ENCODE peak calls at places on chromosomes 11 and 22, in nine cellular contexts. W is fibroblast of villous mesenchyme, J is HFF-Myc, V is right lobe of liver, Y is BJ, P is kidney, O is psoas muscle, F is foreskin fibroblast, H is IMR-90. A is an unnamed sample.

GRCh38 chr11:109865558-109866186 is 227.5 kb upstream of the ZC3H12C start:
- DNase-seq in F (no peak), W (no peak), P (peak; percentile 63), J (no peak), Y (no peak), V (no peak), O (no peak), H (no peak), A (no peak)

GRCh38 chr11:71129624-71130023 is 122.8 kb downstream of the SHANK2 start:
- DNase-seq in Y (no peak), P (peak; percentile 26), F (peak; percentile 42), V (no peak), J (peak; percentile 10), W (peak; percentile 10), O (no peak), H (no peak), A (no peak)

GRCh38 chr11:69650081-69650831 is 9.3 kb downstream of the CCND1 start:
- DNase-seq in P (peak; percentile 62), O (peak; percentile 29), H (no peak), F (no peak), J (peak; percentile 59), Y (no peak), V (peak; percentile 8), W (no peak), A (no peak)

GRCh38 chr11:131465746-131466145 is 95.3 kb downstream of the NTM start:
- DNase-seq in F (no peak), P (no peak), H (no peak), Y (no peak), J (peak; percentile 1), O (no peak), V (no peak), W (no peak), A (no peak)

GRCh38 chr11:8636127-8636526 is 42.1 kb upstream of the STK33 start:
- DNase-seq in J (no peak), H (no peak), W (no peak), V (no peak), F (no peak), P (no peak), O (no peak), Y (no peak), A (no peak)

GRCh38 chr11:79336740-79337517 is 103.9 kb downstream of the TENM4 start:
- DNase-seq in O (no peak), Y (no peak), F (no peak), P (no peak), H (peak; percentile 24), W (no peak), J (no peak), V (no peak), A (no peak)

GRCh38 chr11:57406337-57406904 is 16.0 kb upstream of the PRG2 start:
- DNase-seq in J (no peak), P (no peak), Y (no peak), O (no peak), V (no peak), W (no peak), F (no peak), H (peak; percentile 39), A (peak; percentile 58)

GRCh38 chr11:7597620-7598019 is 75.7 kb downstream of the CYB5R2 start:
- DNase-seq in F (no peak), P (peak; percentile 87), J (no peak), W (no peak), H (no peak), O (no peak), Y (no peak), V (no peak), A (no peak)

GRCh38 chr11:70481625-70482528 is 83.5 kb downstream of the CTTN start:
- DNase-seq in Y (no peak), P (peak; percentile 80), F (peak; percentile 58), J (no peak), V (peak; percentile 69), O (peak; percentile 90), W (peak; percentile 12), H (peak; percentile 63), A (no peak)

GRCh38 chr22:35509960-35510359 is 30.7 kb upstream of the RASD2 start:
- DNase-seq in O (no peak), V (no peak), P (no peak), Y (no peak), F (no peak), H (no peak), W (no peak), J (no peak), A (no peak)

GRCh38 chr11:118622376-118623290 is 15.2 kb downstream of the PHLDB1 start:
- DNase-seq in F (peak; percentile 69), P (peak; percentile 80), O (peak; percentile 88), Y (no peak), W (peak; percentile 87), H (peak; percentile 69), J (no peak), V (no peak), A (no peak)

GRCh38 chr11:15186146-15186545 is 71.4 kb downstream of the INSC start:
- DNase-seq in F (no peak), V (no peak), O (no peak), W (no peak), Y (no peak), J (no peak), H (no peak), P (no peak), A (no peak)

GRCh38 chr11:131886201-131886600 is 515.8 kb downstream of the NTM start:
- DNase-seq in H (no peak), V (no peak), J (no peak), F (no peak), Y (no peak), W (no peak), O (no peak), P (no peak), A (no peak)

GRCh38 chr11:58004664-58005063 is 19.0 kb upstream of the OR9Q1 start:
- DNase-seq in J (no peak), W (peak; percentile 24), H (no peak), F (no peak), O (no peak), Y (no peak), P (no peak), V (no peak), A (no peak)

GRCh38 chr11:10623797-10624761 is 55.6 kb upstream of the LYVE1 start:
- DNase-seq in F (no peak), H (peak; percentile 37), P (no peak), J (no peak), O (no peak), V (no peak), Y (no peak), W (peak; percentile 56), A (peak; percentile 60)
- TF ChIP-seq CTCF in F (peak; percentile 58), H (peak; percentile 54), P (peak; percentile 24), J (peak; percentile 70), O (peak; percentile 48), V (peak; percentile 27), Y (peak; percentile 55), W (peak; percentile 71), A (peak; percentile 33)

DNA sequence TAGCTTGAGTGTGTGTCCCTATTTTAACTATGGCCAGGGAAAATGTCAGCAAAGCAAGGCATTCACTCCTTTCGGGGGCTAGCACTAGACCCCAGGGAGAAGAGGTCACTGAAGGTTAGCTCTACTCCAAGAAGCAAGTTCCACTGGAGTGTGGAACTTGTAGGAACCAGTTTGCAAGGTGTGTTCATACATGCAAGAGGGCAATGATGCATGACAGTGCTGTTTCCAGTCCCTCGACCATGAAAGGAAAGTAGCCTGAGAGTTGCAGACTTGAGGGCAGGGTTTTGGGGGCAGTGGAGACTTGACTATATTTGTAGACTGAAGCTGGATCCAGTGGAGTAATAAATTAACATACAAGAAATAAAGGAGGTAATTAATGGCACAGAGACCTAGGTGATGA is 21.6 kb upstream of the SLC36A4 start:
- DNase-seq in Y (no peak), O (no peak), P (no peak), W (no peak), H (no peak), F (no peak), J (no peak), V (no peak), A (no peak)
- TF ChIP-seq CTCF in Y (no peak), O (no peak), P (no peak), W (no peak), H (no peak), F (no peak), J (no peak), V (no peak), A (no peak)

GRCh38 chr11:121648306-121648705 is 195.5 kb upstream of the SORL1-AS1 start:
- DNase-seq in J (no peak), W (no peak), O (no peak), P (no peak), Y (no peak), H (no peak), V (no peak), F (no peak), A (no peak)
- TF ChIP-seq CTCF in J (no peak), W (no peak), O (no peak), P (no peak), Y (no peak), H (no peak), V (no peak), F (no peak), A (no peak)

DNA sequence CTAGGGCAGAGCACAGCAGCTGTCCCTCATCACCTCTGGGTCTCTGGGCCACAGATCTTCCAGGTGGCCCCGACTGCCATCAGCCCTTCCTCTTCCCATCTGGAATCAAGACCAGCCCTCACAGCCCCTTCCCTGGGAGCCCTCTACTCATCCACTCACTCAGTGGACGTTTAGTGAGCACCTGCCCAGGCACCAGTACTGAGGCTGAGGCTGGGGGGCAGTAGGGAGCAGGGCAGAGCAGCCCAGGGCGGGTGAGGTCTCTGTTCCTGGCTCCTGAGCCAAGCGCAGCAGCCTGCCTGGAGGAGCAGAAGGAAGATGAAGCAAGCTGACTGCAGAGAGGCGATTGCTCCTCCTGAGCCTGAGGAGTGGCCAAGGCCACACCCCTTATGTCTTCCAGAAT is 5.5 kb downstream of the MAPK8IP2 start:
- DNase-seq in P (peak; percentile 38), O (no peak), W (no peak), Y (no peak), F (no peak), H (no peak), V (no peak), J (no peak), A (no peak)
- TF ChIP-seq CTCF in P (no peak), O (no peak), W (no peak), Y (peak; percentile 9), F (no peak), H (no peak), V (no peak), J (peak; percentile 3), A (no peak)

DNA sequence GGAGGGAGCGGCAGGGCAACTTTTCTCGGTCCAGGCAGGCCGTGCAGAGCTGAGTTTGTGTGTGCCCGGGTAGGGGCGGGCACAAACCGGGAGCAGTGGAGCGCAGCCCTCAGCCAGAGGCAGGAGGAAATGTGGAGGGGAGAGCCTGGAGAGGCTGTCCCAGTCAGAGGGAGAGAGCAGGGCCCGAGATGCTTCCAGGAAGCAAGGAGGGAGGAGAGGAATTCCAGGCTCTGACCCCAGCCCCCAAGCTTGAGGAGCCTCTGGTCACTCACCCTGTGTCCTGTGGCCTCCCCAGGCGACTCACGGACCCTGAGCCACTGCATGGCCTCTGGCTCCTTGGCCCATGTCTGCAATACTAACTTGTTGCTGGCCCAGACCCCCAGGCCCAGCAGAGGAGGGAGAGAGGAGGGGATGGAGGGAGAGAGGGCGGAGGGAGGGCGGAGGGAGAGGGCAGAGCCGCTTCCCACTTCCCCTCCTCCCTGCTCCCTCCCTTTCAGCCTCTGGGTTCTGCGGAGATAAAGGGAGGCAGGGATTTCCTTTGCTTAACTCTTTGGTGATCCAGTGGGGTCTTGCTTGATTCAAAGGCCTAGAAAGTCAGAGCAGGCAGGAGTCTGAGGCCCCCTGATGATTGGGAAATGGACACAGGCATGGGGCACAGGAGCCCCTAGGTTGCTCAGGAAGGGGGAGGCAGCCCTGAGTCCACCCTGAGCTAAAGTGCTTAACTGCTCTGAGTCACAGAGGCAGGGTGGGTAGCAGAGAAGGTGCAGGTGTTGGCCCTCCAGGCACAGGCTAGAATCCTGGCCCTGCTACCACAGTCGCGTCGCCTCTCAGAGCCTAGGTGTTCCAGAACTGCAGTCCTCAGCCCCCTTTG is at the start of gene C1QTNF6:
- DNase-seq in W (peak; percentile 69), Y (no peak), V (peak; percentile 37), F (peak; percentile 36), H (peak; percentile 35), P (peak; percentile 94), J (no peak), O (peak; percentile 56), A (no peak)
- TF ChIP-seq CTCF in W (no peak), Y (no peak), V (no peak), F (no peak), H (no peak), P (no peak), J (no peak), O (no peak), A (no peak)